ENCODE peak calls at places on chromosomes 11 and 22, in ten cellular contexts. D is left ventricle myocardium inferior; H is esophagus squamous epithelium; I is adrenal gland; J is stomach; V is heart right ventricle; K is CD8-positive, alpha-beta T cell; Z is mammary epithelial cell; S is pancreas; B is AG04450. F is an unnamed sample.
A peak's percentile ranks its signal among the peaks of the same experiment; 100 is the strongest.

GRCh38 chr11:22792497-22792896 is 37.1 kb downstream of the SVIP start:
- DNase-seq in D (no peak), H (no peak), I (no peak), J (no peak), V (no peak), K (no peak), Z (peak; percentile 84), S (no peak), B (no peak), F (peak; percentile 65)

GRCh38 chr22:27128461-27129080 is 471.2 kb downstream of the MIAT start:
- DNase-seq in D (no peak), H (no peak), I (no peak), J (no peak), V (peak; percentile 36), K (no peak), Z (no peak), S (no peak), B (no peak), F (peak; percentile 83)

GRCh38 chr11:15073361-15074205 is at the start of gene CALCB:
- DNase-seq in D (no peak), H (no peak), I (no peak), J (no peak), V (no peak), K (no peak), Z (peak; percentile 26), S (peak; percentile 18), B (no peak), F (peak; percentile 23)

GRCh38 chr22:25390297-25391240 is 171.1 kb downstream of the CRYBB2 start:
- DNase-seq in D (no peak), H (no peak), I (no peak), J (no peak), V (no peak), K (no peak), Z (no peak), S (no peak), B (no peak), F (no peak)

GRCh38 chr11:64339319-64339718 is 685 bp upstream of the CCDC88B start:
- DNase-seq in D (no peak), H (no peak), I (no peak), J (no peak), V (no peak), K (no peak), Z (no peak), S (no peak), B (no peak), F (no peak)

GRCh38 chr11:7494086-7494775 is 8.9 kb downstream of the OLFML1 start:
- DNase-seq in D (no peak), H (no peak), I (no peak), J (no peak), V (no peak), K (no peak), Z (no peak), S (no peak), B (no peak), F (no peak)

GRCh38 chr11:113249786-113250185 is 64.6 kb upstream of the TTC12 start:
- DNase-seq in D (no peak), H (no peak), I (no peak), J (no peak), V (no peak), K (no peak), Z (no peak), S (no peak), B (no peak), F (no peak)

GRCh38 chr11:18794956-18795355 is 3.4 kb upstream of the PTPN5 start:
- DNase-seq in D (no peak), H (no peak), I (no peak), J (no peak), V (no peak), K (no peak), Z (no peak), S (no peak), B (no peak), F (no peak)

GRCh38 chr11:102429691-102430090 is 22.9 kb downstream of the TMEM123 start:
- DNase-seq in D (no peak), H (no peak), I (no peak), J (no peak), V (no peak), K (no peak), Z (no peak), S (no peak), B (no peak), F (no peak)

GRCh38 chr11:65489061-65489705 is 9.7 kb upstream of the MALAT1 start:
- DNase-seq in D (peak; percentile 73), H (no peak), I (peak; percentile 93), J (no peak), V (peak; percentile 72), K (no peak), Z (no peak), S (no peak), B (no peak), F (no peak)

GRCh38 chr11:15198284-15198683 is 83.6 kb downstream of the INSC start:
- DNase-seq in D (no peak), H (no peak), I (no peak), J (no peak), V (no peak), K (no peak), Z (no peak), S (no peak), B (no peak), F (peak; percentile 78)

GRCh38 chr11:73461335-73461840 is 85.2 kb downstream of the RELT start:
- DNase-seq in D (no peak), H (no peak), I (no peak), J (no peak), V (no peak), K (no peak), Z (no peak), S (no peak), B (no peak), F (no peak)

GRCh38 chr11:75380716-75381420 is 18.4 kb upstream of the RPS3 start:
- DNase-seq in D (no peak), H (no peak), I (no peak), J (no peak), V (no peak), K (no peak), Z (no peak), S (peak; percentile 21), B (no peak), F (no peak)

DNA sequence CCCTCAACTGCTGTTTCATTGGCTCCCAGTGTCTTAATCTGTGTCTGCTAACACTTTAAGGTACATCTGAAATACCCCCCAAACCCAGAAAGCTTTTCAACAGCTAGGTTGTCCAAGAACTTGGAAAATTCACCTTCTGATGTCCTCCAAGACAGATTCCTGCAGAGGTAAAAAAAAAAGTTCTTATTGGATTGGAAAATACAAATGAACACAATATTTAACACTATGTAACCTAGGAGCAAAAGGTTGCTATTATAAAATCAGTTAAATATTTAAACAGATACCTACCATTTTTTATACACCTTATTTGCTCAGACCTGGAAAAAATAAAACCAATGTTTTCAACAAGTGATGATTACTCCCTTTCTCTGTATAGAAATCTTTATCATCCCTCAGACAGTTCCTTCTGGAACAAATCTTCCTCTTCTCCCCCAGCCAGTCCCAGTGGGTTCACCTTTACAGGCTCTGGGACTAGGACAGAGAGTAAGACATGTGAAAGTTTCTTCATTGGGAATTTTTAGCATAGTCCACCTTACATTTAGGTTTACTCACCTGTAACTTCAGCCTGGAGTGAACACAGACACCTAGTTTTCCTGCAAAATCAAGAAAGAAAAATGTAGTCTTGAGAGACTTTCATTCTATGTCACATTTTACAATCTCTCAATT is 13.3 kb upstream of the WDR74 start:
- DNase-seq in D (no peak), H (no peak), I (no peak), J (no peak), V (no peak), K (no peak), Z (no peak), S (no peak), B (no peak), F (no peak)
- H3K4me3 ChIP-seq in D (no peak overlapping the region), H (no peak overlapping the region), I (no peak overlapping the region), J (no peak overlapping the region), V (no peak overlapping the region), K (no peak overlapping the region), Z (peak overlapping the region; percentile 86), S (no peak overlapping the region), B (no peak overlapping the region), F (peak overlapping the region; percentile 93)

GRCh38 chr11:36447947-36448346 is 62.1 kb downstream of the TRAF6 start:
- DNase-seq in D (no peak), H (no peak), I (no peak), J (no peak), V (no peak), K (no peak), Z (peak; percentile 67), S (peak; percentile 48), B (no peak), F (no peak)
- H3K27me3 ChIP-seq in D (no peaks in the 10 kb centered on the region), H (no peaks in the 10 kb centered on the region), I (no peaks in the 10 kb centered on the region), J (no peaks in the 10 kb centered on the region), V (no peaks in the 10 kb centered on the region), K (no peaks in the 10 kb centered on the region), Z (no peaks in the 10 kb centered on the region), S (no peaks in the 10 kb centered on the region), B (no peaks in the 10 kb centered on the region), F (no peaks in the 10 kb centered on the region)

DNA sequence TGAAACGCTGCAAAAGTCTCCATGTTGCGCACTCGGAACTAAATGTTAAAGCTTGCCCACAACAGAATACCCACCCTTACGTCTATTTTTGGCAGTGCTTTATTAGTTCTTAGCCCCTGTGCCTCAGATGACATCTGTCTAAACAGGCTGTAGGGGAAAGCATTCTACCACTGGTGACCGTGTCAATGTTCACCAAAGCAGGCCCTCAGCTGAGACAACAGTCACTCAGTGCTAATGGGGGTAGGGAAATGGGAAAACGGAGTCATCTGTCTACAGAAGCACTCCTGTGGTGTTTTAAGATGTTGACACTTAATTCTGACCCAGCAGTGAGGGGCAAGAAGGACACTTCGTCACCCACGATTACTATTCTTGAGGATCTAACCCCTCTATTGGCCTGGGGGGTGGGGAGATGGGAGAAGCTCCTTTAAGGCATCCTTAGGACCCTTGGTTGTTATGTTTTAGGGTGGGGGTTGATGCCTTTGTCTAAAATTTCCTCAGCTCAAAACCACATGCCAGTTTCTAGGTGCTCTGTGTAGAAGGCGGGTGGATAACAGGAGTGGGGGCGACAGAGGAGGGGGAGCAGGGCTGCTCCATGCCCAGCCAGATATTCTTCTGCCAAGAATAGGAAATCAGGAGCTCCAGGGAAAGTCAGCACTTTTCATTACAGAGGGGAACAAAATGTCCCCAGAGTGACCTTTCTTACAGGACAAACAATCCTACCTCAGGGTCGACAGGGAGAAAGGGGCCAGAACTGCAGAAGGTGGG is 15.6 kb upstream of the MFRP start:
- DNase-seq in D (no peak), H (no peak), I (no peak), J (no peak), V (no peak), K (no peak), Z (no peak), S (no peak), B (no peak), F (no peak)
- H3K4me3 ChIP-seq in D (peak overlapping the region; percentile 72), H (no peak overlapping the region), I (no peak overlapping the region), J (peak overlapping the region; percentile 59), V (no peak overlapping the region), K (no peak overlapping the region), Z (no peak overlapping the region), S (peak overlapping the region; percentile 54), B (no peak overlapping the region), F (peak overlapping the region; percentile 50)

GRCh38 chr22:45877651-45878050 is 99.3 kb downstream of the WNT7B start:
- DNase-seq in D (no peak), H (no peak), I (no peak), J (peak; percentile 21), V (no peak), K (no peak), Z (no peak), S (peak; percentile 0), B (no peak), F (no peak)
- H3K27me3 ChIP-seq in D (peaks cover 58% of the 10 kb centered on the region), H (peaks cover 68% of the 10 kb centered on the region), I (peaks cover 30% of the 10 kb centered on the region), J (peaks cover 52% of the 10 kb centered on the region), V (peaks cover 60% of the 10 kb centered on the region), K (peaks cover 7% of the 10 kb centered on the region), Z (peaks cover 12% of the 10 kb centered on the region), S (no peaks in the 10 kb centered on the region), B (peaks cover 56% of the 10 kb centered on the region), F (no peaks in the 10 kb centered on the region)

F was measured in MG63.